ENCODE peak calls at places on chromosomes 12 and 14, in seven cellular contexts. L, T, I, P, X, H and K are unnamed samples.

GRCh38 chr14:42806909-42807315 is 1200.2 kb downstream of the LRFN5 start:
- DNase-seq in L (no peak), T (no peak), I (peak; percentile 100), P (no peak), X (no peak), H (no peak), K (no peak)

GRCh38 chr12:33265037-33265436 is 174.6 kb downstream of the SYT10 start:
- DNase-seq in L (no peak), T (no peak), I (no peak), P (no peak), X (no peak), H (no peak), K (no peak)

GRCh38 chr12:106602071-106602470 is 19.3 kb downstream of the RFX4 start:
- DNase-seq in L (no peak), T (no peak), I (no peak), P (no peak), X (no peak), H (no peak), K (no peak)

GRCh38 chr14:47500369-47500768 is 175.0 kb downstream of the MDGA2 start:
- DNase-seq in L (no peak), T (no peak), I (no peak), P (no peak), X (no peak), H (no peak), K (no peak)

GRCh38 chr14:95315156-95315555 is 4.6 kb downstream of the CLMN start:
- DNase-seq in L (no peak), T (no peak), I (no peak), P (no peak), X (no peak), H (no peak), K (no peak)

GRCh38 chr12:11855993-11856374 is 206.5 kb downstream of the ETV6 start:
- DNase-seq in L (no peak), T (no peak), I (no peak), P (no peak), X (no peak), H (no peak), K (no peak)

GRCh38 chr12:24378548-24379011 is 429.1 kb upstream of the SOX5 start:
- DNase-seq in L (no peak), T (no peak), I (peak; percentile 96), P (no peak), X (no peak), H (no peak), K (peak; percentile 62)

GRCh38 chr12:6774557-6775062 is 2.3 kb downstream of the LAG3 start:
- DNase-seq in L (no peak), T (no peak), I (no peak), P (no peak), X (no peak), H (no peak), K (no peak)

GRCh38 chr12:119318811-119319210 is 15.7 kb upstream of the CCDC60 start:
- DNase-seq in L (no peak), T (no peak), I (no peak), P (no peak), X (no peak), H (no peak), K (no peak)

GRCh38 chr12:71214511-71215285 is 56.9 kb upstream of the TSPAN8 start:
- DNase-seq in L (no peak), T (no peak), I (no peak), P (no peak), X (no peak), H (no peak), K (no peak)

GRCh38 chr12:28884861-28885260 is 264.2 kb upstream of the FAR2 start:
- DNase-seq in L (no peak), T (no peak), I (no peak), P (no peak), X (no peak), H (no peak), K (no peak)

GRCh38 chr14:26598081-26598671 is 343 bp upstream of the NOVA1 start:
- DNase-seq in L (peak; percentile 90), T (peak; percentile 62), I (peak; percentile 97), P (peak; percentile 72), X (peak; percentile 62), H (peak; percentile 72), K (peak; percentile 25)

GRCh38 chr12:49548481-49548821 is 9.6 kb downstream of the KCNH3 start:
- DNase-seq in L (no peak), T (no peak), I (no peak), P (no peak), X (no peak), H (no peak), K (peak; percentile 41)

GRCh38 chr12:71605034-71605433 is 58.6 kb downstream of the ZFC3H1 start:
- DNase-seq in L (no peak), T (no peak), I (no peak), P (no peak), X (no peak), H (no peak), K (no peak)

GRCh38 chr14:103849151-103850013 is 2.0 kb upstream of the PPP1R13B start:
- DNase-seq in L (no peak), T (no peak), I (no peak), P (no peak), X (no peak), H (no peak), K (no peak)

GRCh38 chr14:93527076-93527692 is 96.4 kb downstream of the UNC79 start:
- DNase-seq in L (no peak), T (no peak), I (no peak), P (no peak), X (no peak), H (no peak), K (no peak)

GRCh38 chr14:55366271-55366670 is 45.4 kb downstream of the ATG14 start:
- DNase-seq in L (no peak), T (no peak), I (peak; percentile 68), P (no peak), X (no peak), H (no peak), K (peak; percentile 45)

GRCh38 chr12:41701943-41702601 is 442.6 kb downstream of the GXYLT1 start:
- DNase-seq in L (no peak), T (no peak), I (no peak), P (no peak), X (no peak), H (no peak), K (peak; percentile 5)

GRCh38 chr12:102565555-102565954 is 85.2 kb upstream of the IGF1 start:
- DNase-seq in L (no peak), T (no peak), I (no peak), P (no peak), X (no peak), H (no peak), K (no peak)

GRCh38 chr12:123602651-123603195 is 824 bp downstream of the DDX55 start:
- DNase-seq in L (no peak), T (no peak), I (no peak), P (no peak), X (no peak), H (no peak), K (peak; percentile 8)

GRCh38 chr12:29415111-29415510 is 34.1 kb upstream of the ERGIC2 start:
- DNase-seq in L (no peak), T (no peak), I (no peak), P (no peak), X (no peak), H (no peak), K (no peak)

GRCh38 chr14:25508845-25509244 is 458.9 kb upstream of the STXBP6 start:
- DNase-seq in L (no peak), T (no peak), I (no peak), P (no peak), X (no peak), H (no peak), K (no peak)
- H3K9me3 ChIP-seq in L (no peaks in the 10 kb centered on the region), T (no peaks in the 10 kb centered on the region), I (no peaks in the 10 kb centered on the region), P (no peaks in the 10 kb centered on the region), X (no peaks in the 10 kb centered on the region), H (no peaks in the 10 kb centered on the region), K (no peaks in the 10 kb centered on the region)

DNA sequence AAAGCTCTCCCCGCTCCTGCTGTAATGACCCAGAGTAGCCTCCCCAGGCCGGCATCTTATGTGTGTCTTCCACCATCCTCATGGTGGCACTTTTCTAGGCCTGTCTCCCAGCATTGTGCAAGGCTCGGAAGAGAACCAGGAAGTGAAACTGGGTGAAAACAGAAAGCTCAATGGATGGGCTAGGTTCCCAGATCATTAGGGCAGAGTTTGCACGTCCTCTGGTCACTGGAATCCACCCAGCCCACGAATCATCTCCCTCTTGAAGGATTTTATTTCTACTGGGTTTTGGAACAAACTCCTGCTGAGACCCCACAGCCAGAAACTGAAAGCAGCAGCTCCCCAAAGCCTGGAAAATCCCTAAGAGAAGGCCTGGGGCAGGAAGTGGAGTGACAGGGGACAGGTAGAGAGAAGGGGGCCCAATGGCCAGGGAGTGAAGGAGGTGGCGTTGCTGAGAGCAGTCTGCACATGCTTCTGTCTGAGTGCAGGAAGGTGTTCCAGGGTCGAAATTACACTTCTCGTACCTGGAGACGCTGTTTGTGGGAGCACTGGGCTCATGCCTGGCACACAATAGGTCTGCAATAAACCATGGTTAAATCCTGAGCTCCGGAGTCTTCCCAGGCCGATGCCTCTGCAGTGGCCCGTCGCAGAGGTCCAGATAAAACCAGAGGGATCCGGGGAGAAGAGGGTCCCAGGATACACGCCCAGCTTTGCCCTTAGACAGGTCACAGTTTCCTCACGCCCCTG is 15.6 kb downstream of the ACVRL1 start:
- DNase-seq in L (no peak), T (peak; percentile 85), I (peak; percentile 76), P (peak; percentile 41), X (no peak), H (peak; percentile 23), K (no peak)
- H3K4me3 ChIP-seq in L (no peak overlapping the region), T (peak overlapping the region; percentile 14), I (no peak overlapping the region), P (peak overlapping the region; percentile 15), X (no peak overlapping the region), H (no peak overlapping the region), K (no peak overlapping the region)

GRCh38 chr12:2058837-2059236 is 6.0 kb downstream of the CACNA1C start:
- DNase-seq in L (no peak), T (no peak), I (no peak), P (no peak), X (no peak), H (no peak), K (no peak)
- H3K4me1 ChIP-seq in L (peaks cover 4% of the 10 kb centered on the region), T (no peaks in the 10 kb centered on the region), I (peaks cover 4% of the 10 kb centered on the region), P (no peaks in the 10 kb centered on the region), X (no peaks in the 10 kb centered on the region), H (no peaks in the 10 kb centered on the region), K (peaks cover 32% of the 10 kb centered on the region)

GRCh38 chr12:34399631-34400422 is 377.5 kb downstream of the ALG10 start:
- DNase-seq in L (peak; percentile 2), T (peak; percentile 27), I (no peak), P (no peak), X (peak; percentile 1), H (peak; percentile 7), K (no peak)

GRCh38 chr12:34396861-34397590 is 374.7 kb downstream of the ALG10 start:
- DNase-seq in L (peak; percentile 3), T (peak; percentile 23), I (no peak), P (peak; percentile 0), X (peak; percentile 12), H (peak; percentile 4), K (no peak)

GRCh38 chr12:34398706-34399630 is 376.7 kb downstream of the ALG10 start:
- DNase-seq in L (peak; percentile 5), T (peak; percentile 27), I (no peak), P (peak; percentile 0), X (peak; percentile 3), H (peak; percentile 3), K (no peak)

GRCh38 chr12:34397591-34398365 is 375.5 kb downstream of the ALG10 start:
- DNase-seq in L (peak; percentile 5), T (peak; percentile 23), I (no peak), P (peak; percentile 1), X (peak; percentile 2), H (peak; percentile 5), K (peak; percentile 30)

DNA sequence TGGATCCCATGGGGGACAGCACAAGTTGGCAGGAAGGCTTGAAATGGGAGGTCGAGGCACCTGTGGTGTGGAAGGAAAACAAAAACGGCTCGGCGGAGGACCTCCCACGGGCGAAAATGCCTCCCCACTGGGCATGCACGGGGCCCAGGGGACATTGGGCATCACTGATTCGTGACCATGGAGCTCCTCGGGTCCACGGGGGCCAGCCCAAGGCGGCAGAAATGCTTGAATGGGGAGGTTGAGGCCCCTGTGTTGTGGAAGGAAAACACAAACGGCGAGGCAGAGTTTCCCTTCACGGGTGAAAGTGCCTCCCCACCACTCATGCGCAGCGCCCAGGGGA is 376.0 kb downstream of the ALG10 start:
- DNase-seq in L (peak; percentile 3), T (peak; percentile 20), I (no peak), P (peak; percentile 0), X (no peak), H (peak; percentile 8), K (no peak)
- H3K9me3 ChIP-seq in L (peaks cover 11% of the 10 kb centered on the region), T (no peaks in the 10 kb centered on the region), I (no peaks in the 10 kb centered on the region), P (no peaks in the 10 kb centered on the region), X (no peaks in the 10 kb centered on the region), H (no peaks in the 10 kb centered on the region), K (peaks cover 18% of the 10 kb centered on the region)